ENCODE peak calls at places on chromosomes 11 and 22, in six cellular contexts. J, T, E, P, L and I are unnamed samples.

GRCh38 chr11:134658481-134659080 is 246.5 kb upstream of the B3GAT1 start:
- DNase-seq in L (no peak), T (peak), J (no peak), P (no peak), E (no peak), I (no peak)

GRCh38 chr22:42800731-42801536 is 56.1 kb downstream of the ARFGAP3 start:
- DNase-seq in T (no peak), P (no peak), J (no peak), L (no peak), E (peak), I (no peak)

GRCh38 chr11:77082838-77083552 is 16.2 kb downstream of the CAPN5 start:
- DNase-seq in L (peak), E (no peak), J (peak), P (peak), T (no peak), I (peak)

GRCh38 chr11:1763796-1764661 is at the start of gene CTSD:
- DNase-seq in P (peak), L (peak), T (peak), E (peak), J (peak), I (peak)

GRCh38 chr22:45861259-45861658 is 115.7 kb downstream of the WNT7B start:
- DNase-seq in P (no peak), L (no peak), J (no peak), T (peak), E (no peak), I (no peak)

GRCh38 chr11:113372317-113372716 is 15.3 kb upstream of the ANKK1 start:
- DNase-seq in J (no peak), P (no peak), L (no peak), T (no peak), E (no peak), I (no peak)

GRCh38 chr11:34987617-34988016 is 71.2 kb downstream of the PDHX start:
- DNase-seq in T (no peak), J (no peak), E (no peak), P (no peak), L (no peak), I (no peak)

GRCh38 chr11:129298990-129299389 is 76.7 kb upstream of the BARX2 start:
- DNase-seq in J (no peak), P (no peak), L (no peak), T (no peak), E (no peak), I (no peak)

GRCh38 chr11:8709002-8709672 is 26.5 kb downstream of the RPL27A start:
- DNase-seq in P (peak), L (peak), T (no peak), E (peak), J (peak), I (no peak)

GRCh38 chr22:29053048-29053702 is 8.5 kb downstream of the C22orf31 start:
- DNase-seq in P (no peak), E (no peak), L (no peak), J (no peak), T (no peak), I (no peak)

GRCh38 chr11:9982796-9983579 is 311.0 kb downstream of the SBF2 start:
- DNase-seq in E (peak), T (peak), L (peak), P (no peak), J (no peak), I (no peak)

GRCh38 chr11:44235765-44236201 is 74.2 kb downstream of the ALX4 start:
- DNase-seq in E (no peak), T (no peak), L (no peak), J (no peak), P (no peak), I (no peak)

GRCh38 chr11:43505171-43505570 is 146.5 kb downstream of the TTC17 start:
- DNase-seq in P (no peak), E (peak), J (no peak), T (no peak), L (no peak), I (no peak)

GRCh38 chr11:115226556-115226955 is 277.7 kb downstream of the CADM1 start:
- DNase-seq in E (peak), T (peak), P (no peak), J (no peak), L (peak), I (no peak)

GRCh38 chr11:74035264-74035663 is 26.4 kb upstream of the UCP3 start:
- DNase-seq in T (no peak), L (peak), J (no peak), P (no peak), E (no peak), I (no peak)

GRCh38 chr22:28670691-28671261 is 8.9 kb downstream of the TTC28 start:
- DNase-seq in E (no peak), T (no peak), P (no peak), J (no peak), L (peak), I (no peak)

GRCh38 chr22:25716637-25717036 is 25.4 kb upstream of the MYO18B start:
- DNase-seq in L (no peak), E (no peak), P (no peak), T (no peak), J (no peak), I (no peak)

GRCh38 chr22:41787331-41787730 is 13.1 kb upstream of the CCDC134 start:
- DNase-seq in J (no peak), T (no peak), E (no peak), L (no peak), P (no peak), I (no peak)

GRCh38 chr22:41201146-41201545 is 4.0 kb upstream of the L3MBTL2 start:
- DNase-seq in J (no peak), L (no peak), E (no peak), T (no peak), P (no peak), I (no peak)

GRCh38 chr11:69598147-69598546 is 42.8 kb upstream of the CCND1 start:
- DNase-seq in J (no peak), T (peak), P (no peak), E (peak), L (peak), I (no peak)

GRCh38 chr11:44814881-44815592 is 88.3 kb downstream of the TSPAN18 start:
- DNase-seq in J (no peak), L (peak), E (no peak), P (no peak), T (no peak), I (no peak)

GRCh38 chr22:49010901-49011300 is 816.8 kb downstream of the BRD1 start:
- DNase-seq in L (no peak), P (no peak), J (no peak), E (peak), T (no peak), I (no peak)

GRCh38 chr22:45290410-45290936 is 5.7 kb downstream of the UPK3A start:
- DNase-seq in P (no peak), J (no peak), L (peak), E (peak), T (peak), I (no peak)

GRCh38 chr11:24636291-24636629 is 139.4 kb downstream of the LUZP2 start:
- DNase-seq in T (no peak), P (no peak), L (no peak), J (no peak), E (no peak), I (no peak)

GRCh38 chr22:41565403-41566054 is 4.7 kb downstream of the CSDC2 start:
- DNase-seq in E (peak), L (peak), J (no peak), T (peak), P (peak), I (no peak)

GRCh38 chr11:2477936-2478335 is 33.1 kb downstream of the KCNQ1 start:
- DNase-seq in J (no peak), L (no peak), P (no peak), E (no peak), T (no peak), I (no peak)